ENCODE peak calls at places on chromosomes 5 and 9, in four cellular contexts. D, Q, P and W are unnamed samples. For H3K9me3, the result is how much of the 10 kb centered on the place peaks cover.

GRCh38 chr9:137396227-137396626 is 26.7 kb downstream of the EXD3 start:
- DNase-seq in P (no peak), Q (no peak), D (no peak), W (no peak)

GRCh38 chr5:43729846-43730478 is 127.0 kb downstream of the NNT start:
- DNase-seq in P (no peak), Q (no peak), D (no peak), W (no peak)

GRCh38 chr9:22383720-22384119 is 62.9 kb upstream of the DMRTA1 start:
- DNase-seq in D (no peak), Q (no peak), P (no peak), W (no peak)

GRCh38 chr5:149765932-149766331 is 35.8 kb downstream of the PPARGC1B start:
- DNase-seq in D (no peak), P (no peak), Q (no peak), W (no peak)

GRCh38 chr9:107638496-107638895 is 148.9 kb upstream of the KLF4 start:
- DNase-seq in P (no peak), D (no peak), Q (no peak), W (no peak)

GRCh38 chr5:149320791-149321330 is 24.4 kb upstream of the GRPEL2 start:
- DNase-seq in Q (peak), D (peak), P (peak), W (peak)

GRCh38 chr5:176675676-176676360 is 28.5 kb downstream of the TSPAN17 start:
- DNase-seq in P (no peak), D (no peak), Q (no peak), W (no peak)

GRCh38 chr5:162227075-162227474 is 159.5 kb downstream of the GABRG2 start:
- DNase-seq in Q (no peak), P (no peak), D (no peak), W (no peak)

GRCh38 chr9:128992995-128993394 is 35.1 kb downstream of the SH3GLB2 start:
- DNase-seq in Q (no peak), D (no peak), P (no peak), W (no peak)

GRCh38 chr9:110807956-110808598 is 139.5 kb downstream of the MUSK start:
- DNase-seq in D (no peak), Q (no peak), P (no peak), W (no peak)

GRCh38 chr5:9557696-9558095 is 11.8 kb upstream of the SEMA5A start:
- DNase-seq in Q (no peak), P (no peak), D (no peak), W (no peak)

GRCh38 chr5:71699751-71700150 is 19.3 kb upstream of the CARTPT start:
- DNase-seq in Q (no peak), P (no peak), D (no peak), W (no peak)

GRCh38 chr5:71699233-71699632 is 19.8 kb upstream of the CARTPT start:
- DNase-seq in Q (no peak), D (no peak), P (no peak), W (no peak)

GRCh38 chr5:71695561-71695960 is 23.5 kb upstream of the CARTPT start:
- DNase-seq in P (no peak), Q (no peak), D (no peak), W (no peak)

GRCh38 chr5:71700803-71701202 is 18.3 kb upstream of the CARTPT start:
- DNase-seq in Q (no peak), P (no peak), D (no peak), W (no peak)

GRCh38 chr5:71697967-71698366 is 21.1 kb upstream of the CARTPT start:
- DNase-seq in D (peak), Q (no peak), P (no peak), W (no peak)
- TF ChIP-seq CTCF in D (peak), Q (peak), P (no peak), W (no peak)

GRCh38 chr5:4068171-4068570 is 472.5 kb downstream of the IRX1 start:
- DNase-seq in Q (no peak), D (no peak), P (no peak), W (no peak)
- H3K9me3 ChIP-seq in Q (under half), D (under half), P (under half), W (under half)

GRCh38 chr5:172972557-172972956 is 11.0 kb upstream of the ATP6V0E1 start:
- DNase-seq in P (no peak), Q (no peak), D (no peak), W (no peak)

GRCh38 chr5:172971482-172971881 is 12.1 kb upstream of the ATP6V0E1 start:
- DNase-seq in Q (no peak), D (no peak), P (no peak), W (no peak)

GRCh38 chr5:172973931-172974330 is 9.6 kb upstream of the ATP6V0E1 start:
- DNase-seq in P (no peak), D (no peak), Q (no peak), W (no peak)

GRCh38 chr5:172975289-172975688 is 8.3 kb upstream of the ATP6V0E1 start:
- DNase-seq in P (no peak), Q (no peak), D (no peak), W (no peak)

DNA sequence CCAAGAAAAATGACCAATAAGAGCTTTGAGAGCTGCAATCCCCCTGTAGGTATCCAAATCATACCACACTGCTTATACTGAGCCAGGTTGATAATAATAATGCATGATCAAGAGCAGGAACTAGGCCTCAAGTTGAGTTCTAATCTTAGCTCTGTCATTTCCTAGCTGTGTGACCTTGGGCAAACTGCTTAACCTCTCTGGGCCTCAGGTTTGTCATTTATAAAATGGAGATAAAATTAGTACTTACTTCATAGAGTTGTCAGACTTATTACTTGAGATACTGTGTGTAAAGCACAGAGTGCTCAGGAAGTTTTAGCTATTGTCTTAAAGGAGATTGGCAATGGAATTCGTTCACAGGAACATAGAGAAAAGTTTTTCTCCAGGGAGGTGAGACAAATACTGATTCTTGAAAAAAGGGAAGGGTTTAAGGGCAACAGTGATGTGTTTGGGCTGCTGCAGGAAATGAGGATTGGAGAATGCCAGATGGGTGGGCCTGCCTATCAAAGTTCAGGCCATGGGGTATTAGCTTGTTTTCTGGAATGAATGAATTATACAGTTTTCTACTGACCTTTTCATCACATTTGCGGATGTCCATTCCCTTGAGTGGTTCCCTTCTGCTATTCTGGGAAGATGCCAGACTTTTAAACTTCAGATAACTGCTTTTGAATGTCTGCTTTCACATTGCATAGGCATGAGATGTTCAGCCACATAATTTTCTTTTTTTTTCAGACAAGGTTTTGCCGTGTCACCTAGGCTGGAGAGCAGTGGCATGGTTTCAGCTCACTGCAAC is 10.2 kb upstream of the ATP6V0E1 start:
- DNase-seq in D (no peak), P (no peak), Q (no peak), W (no peak)
- TF ChIP-seq CTCF in D (no peak), P (no peak), Q (no peak), W (no peak)

GRCh38 chr5:12316812-12317211 is 412.6 kb upstream of the CTNND2 start:
- DNase-seq in D (no peak), P (no peak), Q (no peak), W (no peak)

GRCh38 chr5:12312343-12312742 is 408.1 kb upstream of the CTNND2 start:
- DNase-seq in Q (no peak), D (no peak), P (no peak), W (no peak)

DNA sequence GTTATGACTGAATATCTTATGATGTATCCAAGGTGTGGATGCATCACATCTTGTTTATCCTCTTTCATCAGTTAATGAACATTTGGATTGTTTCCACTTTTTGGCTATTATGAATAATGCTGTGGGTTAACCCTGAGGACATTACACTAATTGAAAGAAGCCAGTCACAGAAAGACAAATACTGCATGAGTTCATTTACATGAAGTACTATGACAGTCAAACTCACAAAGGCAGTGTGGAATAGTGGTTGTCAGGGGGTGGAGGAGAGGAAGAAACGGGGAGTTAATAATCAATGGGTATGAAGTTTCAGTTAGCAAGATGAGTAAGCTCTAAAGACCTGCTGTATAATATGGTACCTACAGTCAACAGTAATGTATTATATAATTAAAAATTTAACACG is 409.4 kb upstream of the CTNND2 start:
- DNase-seq in Q (no peak), P (no peak), D (no peak), W (no peak)
- H3K9me3 ChIP-seq in Q (under half), P (under half), D (under half), W (under half)